ENCODE peak calls at places on chromosomes 3 and 15, in four cellular contexts. One of them, this sample, is unnamed.

GRCh38 chr15:91426412-91426811 is 326.4 kb downstream of the SV2B start:
- DNase-seq in psoas muscle: no peak
- DNase-seq in upper lobe of right lung: no peak
- DNase-seq in adrenal gland: no peak
- DNase-seq in this sample: no peak

GRCh38 chr3:80424951-80425350 is 657.2 kb upstream of the ROBO1 start:
- DNase-seq in upper lobe of right lung: no peak
- DNase-seq in adrenal gland: no peak
- DNase-seq in psoas muscle: no peak
- DNase-seq in this sample: no peak

GRCh38 chr3:172048599-172048998 is 9.2 kb downstream of the FNDC3B start:
- DNase-seq in upper lobe of right lung: no peak
- DNase-seq in adrenal gland: no peak
- DNase-seq in psoas muscle: no peak
- DNase-seq in this sample: no peak

GRCh38 chr3:155196131-155197075 is 97.1 kb downstream of the STRIT1 start:
- DNase-seq in upper lobe of right lung: no peak
- DNase-seq in adrenal gland: no peak
- DNase-seq in psoas muscle: no peak
- DNase-seq in this sample: no peak

GRCh38 chr3:120622870-120623718 is 27.0 kb downstream of the NDUFB4 start:
- DNase-seq in psoas muscle: no peak
- DNase-seq in upper lobe of right lung: no peak
- DNase-seq in adrenal gland: peak
- DNase-seq in this sample: peak

GRCh38 chr3:22371592-22372291 is 620.7 kb upstream of the ZNF385D start:
- DNase-seq in upper lobe of right lung: peak
- DNase-seq in psoas muscle: peak
- DNase-seq in adrenal gland: no peak
- DNase-seq in this sample: no peak

GRCh38 chr3:14844386-14845170 is 25.8 kb downstream of the FGD5 start:
- DNase-seq in adrenal gland: no peak
- DNase-seq in upper lobe of right lung: no peak
- DNase-seq in psoas muscle: no peak
- DNase-seq in this sample: no peak

GRCh38 chr15:45110256-45110820 is 3.6 kb downstream of the DUOX2 start:
- DNase-seq in psoas muscle: no peak
- DNase-seq in adrenal gland: no peak
- DNase-seq in upper lobe of right lung: peak
- DNase-seq in this sample: no peak

GRCh38 chr3:42906905-42907183 is 902 bp downstream of the ZNF662 start:
- DNase-seq in psoas muscle: no peak
- DNase-seq in upper lobe of right lung: no peak
- DNase-seq in adrenal gland: no peak
- DNase-seq in this sample: no peak

GRCh38 chr3:25683410-25683809 is 18.7 kb upstream of the TOP2B start:
- DNase-seq in adrenal gland: no peak
- DNase-seq in upper lobe of right lung: no peak
- DNase-seq in psoas muscle: no peak
- DNase-seq in this sample: no peak

GRCh38 chr3:8938021-8938420 is 25.3 kb downstream of the RAD18 start:
- DNase-seq in adrenal gland: no peak
- DNase-seq in upper lobe of right lung: no peak
- DNase-seq in psoas muscle: no peak
- DNase-seq in this sample: peak

GRCh38 chr15:29054171-29055045 is 168.6 kb downstream of the APBA2 start:
- DNase-seq in adrenal gland: no peak
- DNase-seq in psoas muscle: no peak
- DNase-seq in upper lobe of right lung: peak
- DNase-seq in this sample: no peak

GRCh38 chr15:29048011-29048410 is 162.2 kb downstream of the APBA2 start:
- DNase-seq in upper lobe of right lung: peak
- DNase-seq in psoas muscle: no peak
- DNase-seq in adrenal gland: no peak
- DNase-seq in this sample: no peak

GRCh38 chr15:29053661-29054131 is 167.9 kb downstream of the APBA2 start:
- DNase-seq in psoas muscle: no peak
- DNase-seq in upper lobe of right lung: peak
- DNase-seq in adrenal gland: no peak
- DNase-seq in this sample: no peak

GRCh38 chr15:29053006-29053405 is 167.2 kb downstream of the APBA2 start:
- DNase-seq in adrenal gland: no peak
- DNase-seq in psoas muscle: no peak
- DNase-seq in upper lobe of right lung: peak
- DNase-seq in this sample: no peak

DNA sequence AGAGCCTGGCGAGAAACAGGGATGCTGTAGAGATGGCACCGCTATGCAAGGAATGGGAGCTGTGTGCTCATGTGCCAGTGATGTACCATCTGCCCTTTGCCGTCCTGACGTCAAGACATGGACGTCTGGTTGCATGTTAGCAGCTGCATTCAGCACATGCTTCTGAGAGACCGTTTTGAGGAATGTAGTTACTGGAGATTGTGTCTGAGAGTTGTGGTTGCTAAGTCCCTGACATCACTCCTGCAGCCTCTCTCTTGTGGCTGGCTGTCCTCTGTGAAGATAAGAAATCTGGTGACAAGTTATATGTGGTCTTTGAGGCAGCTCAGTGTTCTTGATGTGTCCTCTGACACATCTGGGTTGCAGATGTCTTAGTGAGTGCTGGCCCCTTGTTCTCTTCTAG is 165.1 kb downstream of the APBA2 start:
- DNase-seq in psoas muscle: no peak
- DNase-seq in adrenal gland: no peak
- DNase-seq in upper lobe of right lung: peak
- DNase-seq in this sample: peak
- H3K4me3 ChIP-seq in psoas muscle: no peak
- H3K4me3 ChIP-seq in adrenal gland: no peak
- H3K4me3 ChIP-seq in upper lobe of right lung: no peak
- H3K4me3 ChIP-seq in this sample: no peak

DNA sequence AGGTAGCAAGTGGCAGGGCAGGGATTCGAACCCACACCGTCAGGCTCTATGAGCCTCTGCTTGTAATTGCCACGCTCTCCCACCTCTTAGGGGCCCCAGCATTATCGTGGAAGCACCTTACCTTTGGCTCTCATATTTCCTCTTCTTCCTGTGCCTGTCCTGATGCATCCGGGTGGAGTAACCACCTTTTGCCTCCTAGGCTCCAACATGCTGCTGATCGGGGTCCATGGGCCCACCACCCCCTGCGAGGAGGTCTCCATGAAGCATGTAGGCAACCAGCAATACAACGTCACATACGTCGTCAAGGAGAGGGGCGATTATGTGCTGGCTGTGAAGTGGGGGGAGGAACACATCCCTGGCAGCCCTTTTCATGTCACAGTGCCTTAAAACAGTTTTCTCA is 40.4 kb downstream of the DNASE1L3 start:
- DNase-seq in psoas muscle: no peak
- DNase-seq in adrenal gland: no peak
- DNase-seq in upper lobe of right lung: no peak
- DNase-seq in this sample: no peak
- H3K4me3 ChIP-seq in psoas muscle: no peak
- H3K4me3 ChIP-seq in adrenal gland: no peak
- H3K4me3 ChIP-seq in upper lobe of right lung: no peak
- H3K4me3 ChIP-seq in this sample: no peak

GRCh38 chr3:195540526-195540925 is 2.6 kb downstream of the PPP1R2 start:
- DNase-seq in psoas muscle: no peak
- DNase-seq in adrenal gland: no peak
- DNase-seq in upper lobe of right lung: no peak
- DNase-seq in this sample: no peak

GRCh38 chr3:195543642-195544536 is 764 bp upstream of the PPP1R2 start:
- DNase-seq in adrenal gland: peak
- DNase-seq in psoas muscle: peak
- DNase-seq in upper lobe of right lung: no peak
- DNase-seq in this sample: no peak

GRCh38 chr3:195542691-195543641 is at the start of gene PPP1R2:
- DNase-seq in upper lobe of right lung: peak
- DNase-seq in psoas muscle: peak
- DNase-seq in adrenal gland: peak
- DNase-seq in this sample: peak

GRCh38 chr3:195540031-195540430 is 3.1 kb downstream of the PPP1R2 start:
- DNase-seq in adrenal gland: no peak
- DNase-seq in upper lobe of right lung: no peak
- DNase-seq in psoas muscle: no peak
- DNase-seq in this sample: no peak

DNA sequence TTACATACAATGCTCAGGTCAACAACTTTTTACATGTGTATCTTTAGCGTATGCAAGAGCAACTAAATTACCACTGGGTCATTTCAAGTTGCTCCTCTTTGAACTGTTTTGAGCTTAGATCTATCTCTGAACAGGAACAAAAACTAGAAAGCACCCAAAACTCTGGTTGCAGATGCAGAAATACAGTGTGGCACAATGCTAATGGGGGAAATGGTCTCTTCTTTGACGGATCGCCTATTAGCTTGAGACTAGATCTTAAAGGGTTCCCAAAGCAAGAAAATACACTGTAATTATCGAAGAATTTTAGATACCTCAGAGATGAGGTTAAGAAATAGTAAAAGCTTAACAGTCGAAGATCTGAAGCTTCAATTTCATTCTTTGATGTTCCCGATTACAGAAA is 864 bp downstream of the PPP1R2 start:
- DNase-seq in upper lobe of right lung: no peak
- DNase-seq in adrenal gland: no peak
- DNase-seq in psoas muscle: no peak
- DNase-seq in this sample: no peak
- H3K4me3 ChIP-seq in upper lobe of right lung: peak
- H3K4me3 ChIP-seq in adrenal gland: no peak
- H3K4me3 ChIP-seq in psoas muscle: peak
- H3K4me3 ChIP-seq in this sample: peak

GRCh38 chr3:156290917-156291268 is 170.5 kb downstream of the KCNAB1 start:
- DNase-seq in upper lobe of right lung: no peak
- DNase-seq in psoas muscle: no peak
- DNase-seq in adrenal gland: no peak
- DNase-seq in this sample: no peak
- H3K4me3 ChIP-seq in upper lobe of right lung: peak
- H3K4me3 ChIP-seq in psoas muscle: peak
- H3K4me3 ChIP-seq in adrenal gland: no peak
- H3K4me3 ChIP-seq in this sample: no peak

GRCh38 chr3:82100378-82100777 is 338.9 kb upstream of the GBE1 start:
- DNase-seq in upper lobe of right lung: no peak
- DNase-seq in psoas muscle: no peak
- DNase-seq in adrenal gland: no peak
- DNase-seq in this sample: no peak
- H3K4me3 ChIP-seq in upper lobe of right lung: no peak
- H3K4me3 ChIP-seq in psoas muscle: no peak
- H3K4me3 ChIP-seq in adrenal gland: no peak
- H3K4me3 ChIP-seq in this sample: no peak

DNA sequence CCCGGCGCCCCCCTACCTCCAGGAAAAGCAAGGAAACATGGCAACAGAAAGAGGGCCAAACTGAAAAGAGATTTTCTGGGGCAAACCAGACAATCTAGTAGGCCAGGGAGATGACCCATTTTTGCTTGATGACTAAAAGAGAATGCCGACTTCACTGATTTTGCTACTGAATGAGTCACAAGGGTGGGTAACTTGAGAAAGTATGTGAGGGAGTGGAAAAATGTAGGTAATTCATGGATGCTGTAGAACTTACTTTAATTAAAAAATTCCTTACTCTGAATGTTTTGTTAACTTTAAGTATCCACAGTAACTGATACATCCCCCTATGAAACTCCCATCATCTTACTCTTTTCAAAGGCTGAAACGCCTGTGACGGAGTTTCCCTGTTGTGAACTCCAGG is 24.2 kb downstream of the GOLIM4 start:
- DNase-seq in adrenal gland: no peak
- DNase-seq in upper lobe of right lung: no peak
- DNase-seq in psoas muscle: no peak
- DNase-seq in this sample: no peak
- H3K4me3 ChIP-seq in adrenal gland: no peak
- H3K4me3 ChIP-seq in upper lobe of right lung: no peak
- H3K4me3 ChIP-seq in psoas muscle: no peak
- H3K4me3 ChIP-seq in this sample: no peak

This sample was measured in Jurkat, Clone E6-1.